ENCODE peak calls at places on chromosomes 4 and X, in four cellular contexts. One of them, this sample, is unnamed.

GRCh38 chrX:32995427-32995826 is 215.9 kb downstream of the DMD start:
- DNase-seq in NCI-H524 treated with DMSO at 0.1 percent for 48 hours: no peak
- DNase-seq in iPS-NIHi11: no peak
- DNase-seq in activated CD8-positive, alpha-beta T cell treated with anti-CD3 and anti-CD28 coated beads for 36 hours: no peak
- DNase-seq in this sample: no peak

GRCh38 chr4:63493265-63493664 is 916.0 kb downstream of the TECRL start:
- DNase-seq in NCI-H524 treated with DMSO at 0.1 percent for 48 hours: no peak
- DNase-seq in iPS-NIHi11: no peak
- DNase-seq in activated CD8-positive, alpha-beta T cell treated with anti-CD3 and anti-CD28 coated beads for 36 hours: no peak
- DNase-seq in this sample: no peak

GRCh38 chr4:178414881-178415446 is 972.7 kb upstream of the AGA start:
- DNase-seq in NCI-H524 treated with DMSO at 0.1 percent for 48 hours: no peak
- DNase-seq in iPS-NIHi11: no peak
- DNase-seq in activated CD8-positive, alpha-beta T cell treated with anti-CD3 and anti-CD28 coated beads for 36 hours: no peak
- DNase-seq in this sample: no peak

GRCh38 chr4:161828061-161828460 is 335.7 kb downstream of the FSTL5 start:
- DNase-seq in NCI-H524 treated with DMSO at 0.1 percent for 48 hours: no peak
- DNase-seq in iPS-NIHi11: no peak
- DNase-seq in activated CD8-positive, alpha-beta T cell treated with anti-CD3 and anti-CD28 coated beads for 36 hours: no peak
- DNase-seq in this sample: no peak

GRCh38 chrX:103562801-103563200 is 22.5 kb upstream of the TCEAL4 start:
- DNase-seq in NCI-H524 treated with DMSO at 0.1 percent for 48 hours: no peak
- DNase-seq in iPS-NIHi11: no peak
- DNase-seq in activated CD8-positive, alpha-beta T cell treated with anti-CD3 and anti-CD28 coated beads for 36 hours: no peak
- DNase-seq in this sample: no peak

GRCh38 chr4:77586953-77587383 is 18.7 kb upstream of the CXCL13 start:
- DNase-seq in NCI-H524 treated with DMSO at 0.1 percent for 48 hours: no peak
- DNase-seq in iPS-NIHi11: no peak
- DNase-seq in activated CD8-positive, alpha-beta T cell treated with anti-CD3 and anti-CD28 coated beads for 36 hours: peak; percentile 90
- DNase-seq in this sample: peak; percentile 91

GRCh38 chr4:150518559-150518958 is 63.4 kb upstream of the MAB21L2 start:
- DNase-seq in NCI-H524 treated with DMSO at 0.1 percent for 48 hours: no peak
- DNase-seq in iPS-NIHi11: no peak
- DNase-seq in activated CD8-positive, alpha-beta T cell treated with anti-CD3 and anti-CD28 coated beads for 36 hours: no peak
- DNase-seq in this sample: no peak

GRCh38 chr4:15479089-15479912 is 9.6 kb downstream of the CC2D2A start:
- DNase-seq in NCI-H524 treated with DMSO at 0.1 percent for 48 hours: peak; percentile 96
- DNase-seq in iPS-NIHi11: peak; percentile 75
- DNase-seq in activated CD8-positive, alpha-beta T cell treated with anti-CD3 and anti-CD28 coated beads for 36 hours: peak; percentile 11
- DNase-seq in this sample: peak; percentile 55

GRCh38 chrX:39725928-39726619 is 371.7 kb downstream of the BCOR start:
- DNase-seq in NCI-H524 treated with DMSO at 0.1 percent for 48 hours: no peak
- DNase-seq in iPS-NIHi11: no peak
- DNase-seq in activated CD8-positive, alpha-beta T cell treated with anti-CD3 and anti-CD28 coated beads for 36 hours: no peak
- DNase-seq in this sample: no peak

GRCh38 chr4:145812902-145813301 is 125.7 kb downstream of the ZNF827 start:
- DNase-seq in NCI-H524 treated with DMSO at 0.1 percent for 48 hours: no peak
- DNase-seq in iPS-NIHi11: no peak
- DNase-seq in activated CD8-positive, alpha-beta T cell treated with anti-CD3 and anti-CD28 coated beads for 36 hours: no peak
- DNase-seq in this sample: no peak